ENCODE peak calls at places on chromosomes 6 and 20, in four cellular contexts. D is H9, R is endothelial cell of umbilical vein, J is GM23248. M is an unnamed sample.

GRCh38 chr6:30821862-30822784 is 62.2 kb upstream of the DDR1 start:
- DNase-seq in D (no peak), R (peak), J (peak), M (no peak)

GRCh38 chr6:151263967-151264366 is 24.2 kb downstream of the AKAP12 start:
- DNase-seq in D (no peak), R (no peak), J (no peak), M (peak)

GRCh38 chr6:152130441-152130840 is 323.0 kb downstream of the ESR1 start:
- DNase-seq in D (no peak), R (peak), J (peak), M (no peak)

GRCh38 chr6:169283924-169284323 is 30.3 kb upstream of the THBS2 start:
- DNase-seq in D (no peak), J (no peak), R (no peak), M (no peak)

GRCh38 chr6:71194730-71195129 is 93.9 kb upstream of the OGFRL1 start:
- DNase-seq in R (no peak), D (no peak), J (peak), M (peak)

GRCh38 chr20:38173237-38174156 is 8.4 kb upstream of the TGM2 start:
- DNase-seq in J (peak), R (peak), D (no peak), M (peak)

GRCh38 chr6:168737481-168737880 is 296.5 kb downstream of the SMOC2 start:
- DNase-seq in J (peak), D (no peak), R (no peak), M (no peak)

GRCh38 chr6:125392682-125393081 is 90.9 kb upstream of the HDDC2 start:
- DNase-seq in D (no peak), J (no peak), R (no peak), M (no peak)

GRCh38 chr6:21886601-21887091 is 293.1 kb downstream of the SOX4 start:
- DNase-seq in R (peak), J (peak), D (no peak), M (peak)

GRCh38 chr6:128580224-128581110 is 60.1 kb upstream of the PTPRK start:
- DNase-seq in R (no peak), J (no peak), D (no peak), M (no peak)

GRCh38 chr6:72111611-72112010 is 225.3 kb downstream of the RIMS1 start:
- DNase-seq in R (no peak), J (no peak), D (no peak), M (no peak)

DNA sequence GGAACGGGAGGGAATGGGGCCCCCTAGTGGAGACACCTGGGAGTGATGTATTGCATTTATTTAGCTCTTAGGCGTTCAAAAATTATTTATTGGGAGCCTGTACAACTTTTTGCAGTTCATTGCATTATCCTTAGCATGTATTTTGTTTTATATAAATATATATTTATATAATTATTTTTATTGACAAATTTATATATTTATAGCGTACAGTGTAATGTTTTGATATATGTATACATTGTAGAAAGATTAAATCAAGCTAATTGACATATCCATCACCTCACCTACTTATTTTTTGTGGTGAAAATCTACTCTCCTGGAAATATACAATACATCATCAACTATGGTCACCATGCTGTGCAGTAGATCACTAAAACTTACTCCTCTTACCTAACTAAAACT is 975 bp downstream of the SIRT5 start:
- DNase-seq in D (no peak), J (no peak), R (no peak), M (no peak)
- H3K27ac ChIP-seq in D (no peak), J (peak), R (no peak), M (peak)

GRCh38 chr20:63653041-63653973 is at the start of gene STMN3:
- DNase-seq in D (peak), R (peak), J (peak), M (peak)
- H3K9ac ChIP-seq in D (peak), R (no peak), J (peak), M (peak)

GRCh38 chr6:41545703-41546474 is at the start of gene FOXP4:
- DNase-seq in R (peak), D (peak), J (peak), M (peak)

GRCh38 chr6:41545174-41545702 is 943 bp upstream of the FOXP4 start:
- DNase-seq in D (no peak), R (no peak), J (no peak), M (no peak)

GRCh38 chr6:41547799-41548097 is 1.6 kb downstream of the FOXP4 start:
- DNase-seq in J (no peak), D (no peak), R (no peak), M (no peak)

GRCh38 chr6:41546866-41547798 is 951 bp downstream of the FOXP4 start:
- DNase-seq in D (no peak), J (peak), R (peak), M (peak)

DNA sequence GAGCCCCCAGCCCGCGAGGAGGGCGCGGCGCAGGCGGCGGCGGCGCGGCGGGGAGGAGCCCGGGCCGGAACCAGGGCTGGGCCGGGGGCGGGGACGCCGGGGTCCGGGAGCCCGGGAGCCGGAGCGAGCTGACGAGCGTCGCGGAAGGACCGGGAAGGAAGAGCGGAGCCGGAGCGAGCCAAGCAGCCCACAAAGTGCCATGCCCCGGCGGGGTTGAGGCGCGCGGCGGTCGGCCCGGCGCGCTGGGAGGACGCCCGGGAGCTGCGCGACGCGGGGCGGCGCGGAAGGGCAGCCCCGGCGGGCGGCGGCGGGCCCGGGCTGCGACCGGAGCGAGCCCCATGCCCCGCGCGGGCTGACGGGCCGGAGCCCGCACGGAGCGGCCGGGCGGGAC is 289 bp downstream of the FOXP4 start:
- DNase-seq in R (no peak), D (no peak), J (peak), M (peak)
- H3K27ac ChIP-seq in R (no peak), D (no peak), J (no peak), M (no peak)

DNA sequence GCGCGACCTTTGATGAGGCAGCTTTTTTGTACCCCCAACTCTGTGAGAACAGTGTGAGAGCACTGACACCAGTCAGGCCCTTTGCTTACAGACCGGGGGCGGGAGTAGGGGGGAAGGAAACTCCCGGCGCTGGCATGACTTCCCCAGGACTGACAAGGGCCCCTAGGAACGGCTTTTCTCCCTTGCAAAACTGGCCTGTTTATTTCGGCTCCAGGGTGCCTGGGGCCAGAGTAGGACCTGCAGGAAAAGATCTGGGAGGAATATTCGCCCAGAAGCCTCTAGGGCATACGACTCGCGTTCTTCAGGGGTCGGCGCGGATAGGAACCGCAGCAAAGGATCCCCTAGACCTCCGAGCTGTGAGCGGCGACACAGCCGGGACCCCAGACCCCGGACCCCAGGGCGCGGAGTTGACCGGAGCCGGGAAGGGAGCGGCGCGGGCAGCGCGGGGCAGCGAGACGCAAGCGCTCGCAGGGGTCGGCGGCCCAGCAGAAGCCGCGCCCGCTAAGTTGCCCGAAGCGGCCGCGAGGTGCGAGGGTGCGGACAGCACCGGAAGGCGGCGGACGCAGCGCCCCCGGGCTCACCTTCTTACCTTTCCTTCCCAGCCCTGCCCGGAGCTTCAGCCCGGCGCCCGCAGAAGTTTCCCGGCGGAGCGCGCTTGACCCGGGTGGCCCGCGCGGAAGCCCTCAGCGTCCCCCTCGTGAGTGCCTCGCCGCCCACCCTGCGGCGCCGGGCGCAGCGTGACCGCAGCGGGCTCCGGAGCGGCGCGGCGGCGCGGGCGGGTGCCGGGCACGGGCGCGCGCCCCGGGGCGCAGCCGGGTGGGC is at the start of gene POPDC3:
- DNase-seq in D (peak), R (no peak), J (peak), M (no peak)
- H3K9ac ChIP-seq in D (no peak), R (peak), J (peak), M (peak)

GRCh38 chr20:41072099-41072798 is 43.6 kb downstream of the TOP1 start:
- DNase-seq in R (peak), J (peak), D (no peak), M (peak)
- H3K27ac ChIP-seq in R (peak), J (peak), D (no peak), M (peak)

GRCh38 chr6:28867078-28867414 is 56.7 kb downstream of the TRIM27 start:
- DNase-seq in J (peak), R (no peak), D (no peak), M (peak)
- H3K9ac ChIP-seq in J (peak), R (no peak), D (no peak), M (peak)

DNA sequence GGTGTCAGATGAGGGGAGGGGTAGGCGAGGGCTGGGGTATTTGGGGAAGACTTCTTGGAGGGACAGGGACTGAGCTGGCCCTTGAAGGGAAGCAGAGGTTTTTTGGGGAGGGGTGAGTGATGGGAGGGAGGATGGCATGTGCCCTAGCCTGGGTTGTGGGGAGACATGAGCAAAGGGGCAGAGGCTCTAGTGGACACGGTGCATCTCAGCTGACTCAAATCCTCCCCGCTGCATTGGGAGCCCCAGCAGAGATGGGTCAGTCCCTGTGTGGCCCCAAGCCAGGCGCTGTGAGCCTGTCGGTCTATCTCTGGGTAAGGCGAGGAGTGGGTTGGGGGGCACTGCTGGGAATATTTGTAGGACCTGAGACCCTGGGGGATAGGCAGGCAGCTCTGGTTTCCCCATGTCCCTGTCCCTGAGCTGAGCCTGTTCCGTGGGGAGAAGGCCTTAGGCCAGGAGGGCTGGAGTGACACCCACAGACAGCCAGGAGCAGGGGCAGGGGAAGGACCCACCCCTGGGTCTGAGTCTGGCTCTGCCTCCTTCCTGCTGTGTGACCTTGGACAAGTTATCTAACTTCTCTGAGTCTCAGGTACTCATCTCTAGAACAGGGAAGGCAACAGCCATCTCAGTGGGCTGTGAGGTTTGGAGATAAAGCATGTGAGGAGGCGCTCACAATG is 36.0 kb downstream of the SPDEF start:
- DNase-seq in D (no peak), R (no peak), J (no peak), M (no peak)
- H3K27ac ChIP-seq in D (no peak), R (no peak), J (no peak), M (no peak)

DNA sequence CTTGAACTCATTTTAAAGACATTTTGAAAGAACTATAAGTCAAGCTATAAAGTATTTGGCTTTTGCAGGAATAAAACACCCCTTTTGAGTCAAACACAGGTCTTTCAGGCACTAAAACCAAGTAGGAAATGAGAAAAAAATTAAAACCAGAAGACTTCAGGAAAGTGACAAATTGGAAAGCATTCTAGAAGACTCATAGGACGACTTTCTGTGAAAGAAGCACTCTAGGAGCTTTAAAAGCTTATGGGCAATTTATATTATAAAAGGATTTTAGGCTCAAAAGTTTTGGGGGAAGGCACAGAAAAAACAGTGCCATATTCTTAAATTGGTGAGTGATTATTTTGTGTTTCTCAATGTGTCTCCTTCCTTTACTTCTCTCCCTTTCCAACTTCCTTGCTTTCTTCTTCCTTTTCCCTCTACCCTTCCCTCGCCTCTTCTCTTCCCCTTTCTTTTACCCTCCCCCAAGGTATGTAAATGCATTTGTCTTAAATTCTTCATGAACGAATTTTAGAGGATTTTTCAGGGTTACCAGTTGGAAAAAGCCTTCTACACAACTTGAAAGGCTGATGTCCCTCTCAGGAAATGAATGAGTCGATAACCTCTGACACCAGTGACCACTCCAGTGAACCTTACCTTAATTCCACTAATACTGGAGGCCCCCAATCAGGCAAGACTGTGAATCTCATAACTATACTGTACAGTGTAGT is 2.7 kb upstream of the LIN28B start:
- DNase-seq in R (no peak), D (no peak), J (no peak), M (no peak)
- H3K9ac ChIP-seq in R (no peak), D (peak), J (no peak), M (no peak)

GRCh38 chr6:163417595-163417994 is 3.1 kb downstream of the QKI start:
- DNase-seq in J (peak), D (no peak), R (peak), M (no peak)
- H3K27ac ChIP-seq in J (peak), D (no peak), R (peak), M (peak)